ENCODE peak calls at places on chromosomes 7 and 10, in six cellular contexts. One of them, this sample, is unnamed. For H3K4me1, the result is how much of the 10 kb centered on the place peaks cover.

GRCh38 chr10:69958232-69958902 is 94.3 kb upstream of the MACROH2A2 start:
- DNase-seq in PC-3: peak
- DNase-seq in uterus: no peak
- DNase-seq in SK-N-SH: peak
- DNase-seq in mammary epithelial cell: peak
- DNase-seq in psoas muscle: no peak
- DNase-seq in this sample: no peak

GRCh38 chr10:3525832-3526449 is 259.1 kb downstream of the KLF6 start:
- DNase-seq in mammary epithelial cell: peak
- DNase-seq in uterus: peak
- DNase-seq in PC-3: peak
- DNase-seq in psoas muscle: peak
- DNase-seq in SK-N-SH: no peak
- DNase-seq in this sample: peak

GRCh38 chr7:97187067-97187466 is 69.6 kb downstream of the SDHAF3 start:
- DNase-seq in SK-N-SH: no peak
- DNase-seq in mammary epithelial cell: peak
- DNase-seq in psoas muscle: no peak
- DNase-seq in uterus: no peak
- DNase-seq in PC-3: peak
- DNase-seq in this sample: no peak

GRCh38 chr7:31418928-31419327 is 78.4 kb upstream of the NEUROD6 start:
- DNase-seq in PC-3: peak
- DNase-seq in mammary epithelial cell: peak
- DNase-seq in SK-N-SH: no peak
- DNase-seq in psoas muscle: no peak
- DNase-seq in uterus: no peak
- DNase-seq in this sample: no peak

GRCh38 chr10:121531076-121531829 is 67.0 kb downstream of the FGFR2 start:
- DNase-seq in uterus: no peak
- DNase-seq in mammary epithelial cell: no peak
- DNase-seq in psoas muscle: no peak
- DNase-seq in SK-N-SH: no peak
- DNase-seq in PC-3: no peak
- DNase-seq in this sample: no peak

GRCh38 chr7:149764481-149765398 is 8.6 kb downstream of the ZNF467 start:
- DNase-seq in PC-3: no peak
- DNase-seq in uterus: no peak
- DNase-seq in mammary epithelial cell: no peak
- DNase-seq in SK-N-SH: peak
- DNase-seq in psoas muscle: no peak
- DNase-seq in this sample: no peak

GRCh38 chr7:120743128-120743527 is 114.8 kb downstream of the TSPAN12 start:
- DNase-seq in mammary epithelial cell: no peak
- DNase-seq in psoas muscle: no peak
- DNase-seq in SK-N-SH: no peak
- DNase-seq in uterus: no peak
- DNase-seq in PC-3: peak
- DNase-seq in this sample: no peak

GRCh38 chr7:156327474-156327873 is 313.1 kb upstream of the RNF32 start:
- DNase-seq in PC-3: no peak
- DNase-seq in mammary epithelial cell: no peak
- DNase-seq in uterus: no peak
- DNase-seq in psoas muscle: no peak
- DNase-seq in SK-N-SH: no peak
- DNase-seq in this sample: no peak

GRCh38 chr7:118183254-118183585 is 744 bp upstream of the LSM8 start:
- DNase-seq in uterus: no peak
- DNase-seq in psoas muscle: no peak
- DNase-seq in SK-N-SH: peak
- DNase-seq in mammary epithelial cell: peak
- DNase-seq in PC-3: no peak
- DNase-seq in this sample: no peak

GRCh38 chr7:7099584-7100014 is 82.7 kb upstream of the C1GALT1 start:
- DNase-seq in SK-N-SH: no peak
- DNase-seq in psoas muscle: peak
- DNase-seq in uterus: peak
- DNase-seq in mammary epithelial cell: peak
- DNase-seq in PC-3: peak
- DNase-seq in this sample: peak

GRCh38 chr10:47290338-47290737 is 9.7 kb upstream of the GDF10 start:
- DNase-seq in PC-3: no peak
- DNase-seq in psoas muscle: no peak
- DNase-seq in mammary epithelial cell: no peak
- DNase-seq in uterus: no peak
- DNase-seq in SK-N-SH: no peak
- DNase-seq in this sample: no peak

GRCh38 chr10:109939253-109939961 is 16.1 kb upstream of the XPNPEP1 start:
- DNase-seq in psoas muscle: no peak
- DNase-seq in mammary epithelial cell: no peak
- DNase-seq in PC-3: no peak
- DNase-seq in SK-N-SH: no peak
- DNase-seq in uterus: no peak
- DNase-seq in this sample: no peak

GRCh38 chr10:71838264-71839211 is 12.5 kb downstream of the PSAP start:
- DNase-seq in SK-N-SH: no peak
- DNase-seq in uterus: no peak
- DNase-seq in PC-3: peak
- DNase-seq in psoas muscle: no peak
- DNase-seq in mammary epithelial cell: peak
- DNase-seq in this sample: no peak
- H3K4me1 ChIP-seq in SK-N-SH: under half
- H3K4me1 ChIP-seq in uterus: under half
- H3K4me1 ChIP-seq in PC-3: under half
- H3K4me1 ChIP-seq in psoas muscle: half or more
- H3K4me1 ChIP-seq in mammary epithelial cell: half or more
- H3K4me1 ChIP-seq in this sample: under half

GRCh38 chr7:21368317-21368716 is 59.6 kb upstream of the SP4 start:
- DNase-seq in PC-3: no peak
- DNase-seq in psoas muscle: no peak
- DNase-seq in SK-N-SH: no peak
- DNase-seq in uterus: no peak
- DNase-seq in mammary epithelial cell: no peak
- DNase-seq in this sample: no peak
- H3K4me1 ChIP-seq in PC-3: under half
- H3K4me1 ChIP-seq in psoas muscle: under half
- H3K4me1 ChIP-seq in SK-N-SH: under half
- H3K4me1 ChIP-seq in uterus: under half
- H3K4me1 ChIP-seq in mammary epithelial cell: under half
- H3K4me1 ChIP-seq in this sample: under half

DNA sequence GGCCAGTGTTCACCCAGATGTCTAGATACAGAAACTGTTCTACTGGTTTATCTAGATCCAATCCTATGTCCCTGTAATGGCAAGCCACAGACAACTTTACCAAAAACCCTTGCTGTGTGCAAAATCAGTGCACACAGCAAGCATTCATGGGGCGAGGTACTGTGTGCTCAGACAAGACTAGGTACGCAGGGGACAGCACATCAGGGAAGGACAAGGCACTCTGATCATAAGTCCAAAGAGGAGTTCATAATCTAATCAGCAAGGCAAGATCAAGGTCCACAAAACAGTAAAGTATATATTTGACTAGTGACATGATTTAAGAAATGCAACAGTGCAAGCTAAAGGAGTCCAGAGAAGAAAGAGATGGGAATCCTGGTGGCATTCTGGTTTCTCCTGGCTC is 25.9 kb downstream of the KCNMA1 start:
- DNase-seq in mammary epithelial cell: no peak
- DNase-seq in psoas muscle: no peak
- DNase-seq in PC-3: no peak
- DNase-seq in SK-N-SH: no peak
- DNase-seq in uterus: no peak
- DNase-seq in this sample: no peak
- H3K4me1 ChIP-seq in mammary epithelial cell: under half
- H3K4me1 ChIP-seq in psoas muscle: under half
- H3K4me1 ChIP-seq in PC-3: under half
- H3K4me1 ChIP-seq in SK-N-SH: under half
- H3K4me1 ChIP-seq in uterus: under half
- H3K4me1 ChIP-seq in this sample: under half

DNA sequence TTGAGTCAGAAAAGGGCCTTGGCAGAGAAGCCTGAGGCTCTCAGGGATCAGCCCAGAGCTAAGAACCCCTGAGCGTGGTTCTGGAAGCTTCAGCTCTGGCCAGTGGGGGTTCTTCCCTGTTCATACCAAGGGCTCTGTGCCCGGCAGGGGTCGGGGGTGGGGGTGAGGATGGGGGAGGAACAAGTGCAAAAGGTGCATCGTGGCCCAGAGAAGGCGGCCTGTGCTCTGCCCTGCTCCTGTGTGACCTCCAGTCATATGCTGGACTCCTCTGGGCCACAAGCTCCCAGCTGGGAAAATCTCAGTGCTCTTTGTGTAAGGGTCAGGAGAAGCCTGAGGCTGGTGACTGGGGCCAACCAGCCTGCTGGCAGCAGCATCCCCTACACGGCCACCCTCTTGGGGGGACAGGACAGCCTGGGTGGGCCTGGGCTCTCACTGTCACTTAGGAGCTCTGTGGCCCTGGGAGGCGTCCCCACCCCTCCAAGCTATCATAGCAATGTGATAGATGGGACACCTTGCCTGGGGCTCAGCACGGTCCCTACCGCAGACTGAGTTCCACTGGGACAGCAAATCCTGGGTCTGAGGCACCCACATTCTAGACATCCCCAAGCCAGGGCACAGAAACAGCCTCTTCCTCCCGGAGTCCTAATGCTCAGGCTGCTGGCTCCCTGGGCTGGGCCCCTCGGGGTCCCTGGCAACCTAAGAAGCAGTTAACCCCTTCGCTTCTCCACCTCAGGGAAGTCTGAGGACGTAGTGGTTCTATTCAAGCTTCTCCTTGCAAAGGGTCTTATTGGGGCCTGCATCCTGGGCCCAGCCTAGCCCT is 2.5 kb downstream of the MMRN2 start:
- DNase-seq in psoas muscle: no peak
- DNase-seq in PC-3: no peak
- DNase-seq in SK-N-SH: no peak
- DNase-seq in uterus: no peak
- DNase-seq in mammary epithelial cell: no peak
- DNase-seq in this sample: peak
- H3K4me1 ChIP-seq in psoas muscle: under half
- H3K4me1 ChIP-seq in PC-3: under half
- H3K4me1 ChIP-seq in SK-N-SH: under half
- H3K4me1 ChIP-seq in uterus: under half
- H3K4me1 ChIP-seq in mammary epithelial cell: under half
- H3K4me1 ChIP-seq in this sample: half or more

GRCh38 chr7:18458830-18459229 is 36.7 kb upstream of the HDAC9 start:
- DNase-seq in SK-N-SH: no peak
- DNase-seq in PC-3: no peak
- DNase-seq in uterus: no peak
- DNase-seq in mammary epithelial cell: peak
- DNase-seq in psoas muscle: peak
- DNase-seq in this sample: no peak
- H3K4me1 ChIP-seq in SK-N-SH: under half
- H3K4me1 ChIP-seq in PC-3: under half
- H3K4me1 ChIP-seq in uterus: under half
- H3K4me1 ChIP-seq in mammary epithelial cell: under half
- H3K4me1 ChIP-seq in psoas muscle: under half
- H3K4me1 ChIP-seq in this sample: under half

DNA sequence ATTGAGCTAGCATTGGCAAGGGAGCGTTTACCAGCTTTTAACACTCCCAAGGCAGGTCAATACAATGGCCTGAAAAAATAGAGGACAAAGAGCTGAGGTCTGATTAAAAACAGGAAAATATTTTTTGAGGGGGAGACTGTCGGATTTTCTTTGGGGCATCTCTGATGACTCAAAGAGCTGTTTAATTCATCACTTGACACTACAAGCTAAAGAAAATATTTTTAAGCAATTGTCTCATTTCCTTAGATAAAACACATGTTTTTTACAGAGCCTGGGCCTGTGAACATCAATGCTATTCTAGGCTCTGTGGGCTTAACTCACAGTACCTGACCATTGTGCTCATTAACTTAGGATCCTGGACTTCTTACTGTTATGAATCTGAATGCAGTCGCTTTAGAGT is 100.8 kb downstream of the NRP1 start:
- DNase-seq in PC-3: no peak
- DNase-seq in psoas muscle: no peak
- DNase-seq in uterus: no peak
- DNase-seq in mammary epithelial cell: no peak
- DNase-seq in SK-N-SH: no peak
- DNase-seq in this sample: no peak
- H3K4me1 ChIP-seq in PC-3: under half
- H3K4me1 ChIP-seq in psoas muscle: under half
- H3K4me1 ChIP-seq in uterus: under half
- H3K4me1 ChIP-seq in mammary epithelial cell: under half
- H3K4me1 ChIP-seq in SK-N-SH: under half
- H3K4me1 ChIP-seq in this sample: under half

GRCh38 chr10:11195017-11195586 is 177.4 kb downstream of the CELF2 start:
- DNase-seq in SK-N-SH: no peak
- DNase-seq in mammary epithelial cell: no peak
- DNase-seq in uterus: no peak
- DNase-seq in psoas muscle: no peak
- DNase-seq in PC-3: no peak
- DNase-seq in this sample: no peak

GRCh38 chr10:11192304-11193018 is 174.8 kb downstream of the CELF2 start:
- DNase-seq in SK-N-SH: no peak
- DNase-seq in uterus: no peak
- DNase-seq in mammary epithelial cell: no peak
- DNase-seq in psoas muscle: peak
- DNase-seq in PC-3: no peak
- DNase-seq in this sample: peak

GRCh38 chr10:11189581-11190376 is 172.1 kb downstream of the CELF2 start:
- DNase-seq in psoas muscle: no peak
- DNase-seq in PC-3: no peak
- DNase-seq in SK-N-SH: no peak
- DNase-seq in uterus: no peak
- DNase-seq in mammary epithelial cell: no peak
- DNase-seq in this sample: no peak

GRCh38 chr10:11186330-11186729 is 168.7 kb downstream of the CELF2 start:
- DNase-seq in uterus: no peak
- DNase-seq in mammary epithelial cell: no peak
- DNase-seq in PC-3: no peak
- DNase-seq in SK-N-SH: no peak
- DNase-seq in psoas muscle: no peak
- DNase-seq in this sample: no peak

GRCh38 chr10:11191673-11192072 is 174.0 kb downstream of the CELF2 start:
- DNase-seq in PC-3: no peak
- DNase-seq in psoas muscle: no peak
- DNase-seq in uterus: no peak
- DNase-seq in mammary epithelial cell: no peak
- DNase-seq in SK-N-SH: no peak
- DNase-seq in this sample: no peak
- H3K4me1 ChIP-seq in PC-3: under half
- H3K4me1 ChIP-seq in psoas muscle: under half
- H3K4me1 ChIP-seq in uterus: under half
- H3K4me1 ChIP-seq in mammary epithelial cell: under half
- H3K4me1 ChIP-seq in SK-N-SH: under half
- H3K4me1 ChIP-seq in this sample: under half